ENCODE peak calls at places on chromosomes 3 and 15, in ten cellular contexts. One of them, this sample, is unnamed.

GRCh38 chr3:12302564-12302963 is 13.7 kb downstream of the PPARG start:
- DNase-seq in transverse colon: no peak
- DNase-seq in HCT116: no peak
- DNase-seq in breast epithelium: no peak
- DNase-seq in stomach: no peak
- DNase-seq in H1: no peak
- DNase-seq in prostate gland: no peak
- DNase-seq in K562: no peak
- DNase-seq in endothelial cell of umbilical vein: no peak
- DNase-seq in esophagus muscularis mucosa: no peak
- DNase-seq in this sample: no peak

GRCh38 chr15:66480267-66480666 is 17.3 kb downstream of the SNAPC5 start:
- DNase-seq in transverse colon: no peak
- DNase-seq in HCT116: no peak
- DNase-seq in breast epithelium: no peak
- DNase-seq in stomach: no peak
- DNase-seq in H1: no peak
- DNase-seq in prostate gland: no peak
- DNase-seq in K562: no peak
- DNase-seq in endothelial cell of umbilical vein: no peak
- DNase-seq in esophagus muscularis mucosa: no peak
- DNase-seq in this sample: no peak

GRCh38 chr15:57752426-57752825 is 45.9 kb downstream of the POLR2M start:
- DNase-seq in transverse colon: no peak
- DNase-seq in HCT116: no peak
- DNase-seq in breast epithelium: no peak
- DNase-seq in stomach: no peak
- DNase-seq in H1: no peak
- DNase-seq in prostate gland: no peak
- DNase-seq in K562: no peak
- DNase-seq in endothelial cell of umbilical vein: no peak
- DNase-seq in esophagus muscularis mucosa: no peak
- DNase-seq in this sample: no peak

GRCh38 chr3:72725229-72725628 is 123.0 kb downstream of the SHQ1 start:
- DNase-seq in transverse colon: no peak
- DNase-seq in HCT116: no peak
- DNase-seq in breast epithelium: no peak
- DNase-seq in stomach: no peak
- DNase-seq in H1: no peak
- DNase-seq in prostate gland: no peak
- DNase-seq in K562: no peak
- DNase-seq in endothelial cell of umbilical vein: no peak
- DNase-seq in esophagus muscularis mucosa: no peak
- DNase-seq in this sample: no peak

GRCh38 chr3:11734-12133 is 184.8 kb upstream of the CHL1 start:
- DNase-seq in transverse colon: no peak
- DNase-seq in HCT116: no peak
- DNase-seq in breast epithelium: no peak
- DNase-seq in stomach: no peak
- DNase-seq in H1: no peak
- DNase-seq in prostate gland: no peak
- DNase-seq in K562: peak; percentile 2
- DNase-seq in endothelial cell of umbilical vein: no peak
- DNase-seq in esophagus muscularis mucosa: no peak
- DNase-seq in this sample: peak; percentile 71

GRCh38 chr15:92690370-92690769 is 34.8 kb upstream of the FAM174B start:
- DNase-seq in transverse colon: no peak
- DNase-seq in HCT116: no peak
- DNase-seq in breast epithelium: no peak
- DNase-seq in stomach: no peak
- DNase-seq in H1: no peak
- DNase-seq in prostate gland: no peak
- DNase-seq in K562: no peak
- DNase-seq in endothelial cell of umbilical vein: no peak
- DNase-seq in esophagus muscularis mucosa: no peak
- DNase-seq in this sample: no peak

GRCh38 chr3:45583021-45583851 is 11.3 kb upstream of the LIMD1 start:
- DNase-seq in transverse colon: peak; percentile 34
- DNase-seq in HCT116: no peak
- DNase-seq in breast epithelium: no peak
- DNase-seq in stomach: no peak
- DNase-seq in H1: no peak
- DNase-seq in prostate gland: no peak
- DNase-seq in K562: no peak
- DNase-seq in endothelial cell of umbilical vein: no peak
- DNase-seq in esophagus muscularis mucosa: no peak
- DNase-seq in this sample: no peak

GRCh38 chr3:139378587-139378986 is 10.9 kb downstream of the COPB2 start:
- DNase-seq in transverse colon: no peak
- DNase-seq in HCT116: no peak
- DNase-seq in breast epithelium: no peak
- DNase-seq in stomach: no peak
- DNase-seq in H1: no peak
- DNase-seq in prostate gland: no peak
- DNase-seq in K562: peak; percentile 26
- DNase-seq in endothelial cell of umbilical vein: no peak
- DNase-seq in esophagus muscularis mucosa: no peak
- DNase-seq in this sample: no peak

GRCh38 chr3:148737104-148737525 is 39.4 kb downstream of the AGTR1 start:
- DNase-seq in transverse colon: no peak
- DNase-seq in HCT116: no peak
- DNase-seq in breast epithelium: no peak
- DNase-seq in stomach: no peak
- DNase-seq in H1: no peak
- DNase-seq in prostate gland: no peak
- DNase-seq in K562: no peak
- DNase-seq in endothelial cell of umbilical vein: no peak
- DNase-seq in esophagus muscularis mucosa: no peak
- DNase-seq in this sample: no peak

GRCh38 chr3:14124223-14124614 is 451 bp downstream of the CHCHD4 start:
- DNase-seq in transverse colon: peak; percentile 80
- DNase-seq in HCT116: no peak
- DNase-seq in breast epithelium: no peak
- DNase-seq in stomach: peak; percentile 62
- DNase-seq in H1: no peak
- DNase-seq in prostate gland: no peak
- DNase-seq in K562: peak; percentile 85
- DNase-seq in endothelial cell of umbilical vein: no peak
- DNase-seq in esophagus muscularis mucosa: peak; percentile 93
- DNase-seq in this sample: peak; percentile 95

GRCh38 chr3:171829841-171830559 is 13.1 kb upstream of the TMEM212 start:
- DNase-seq in transverse colon: peak; percentile 72
- DNase-seq in HCT116: no peak
- DNase-seq in breast epithelium: peak; percentile 57
- DNase-seq in stomach: peak; percentile 74
- DNase-seq in H1: peak; percentile 73
- DNase-seq in prostate gland: peak; percentile 38
- DNase-seq in K562: peak; percentile 80
- DNase-seq in endothelial cell of umbilical vein: peak; percentile 96
- DNase-seq in esophagus muscularis mucosa: no peak
- DNase-seq in this sample: peak; percentile 89

GRCh38 chr15:73946046-73946678 is 19.9 kb downstream of the LOXL1 start:
- DNase-seq in transverse colon: no peak
- DNase-seq in HCT116: no peak
- DNase-seq in breast epithelium: no peak
- DNase-seq in stomach: no peak
- DNase-seq in H1: no peak
- DNase-seq in prostate gland: no peak
- DNase-seq in K562: no peak
- DNase-seq in endothelial cell of umbilical vein: no peak
- DNase-seq in esophagus muscularis mucosa: no peak
- DNase-seq in this sample: peak; percentile 71

DNA sequence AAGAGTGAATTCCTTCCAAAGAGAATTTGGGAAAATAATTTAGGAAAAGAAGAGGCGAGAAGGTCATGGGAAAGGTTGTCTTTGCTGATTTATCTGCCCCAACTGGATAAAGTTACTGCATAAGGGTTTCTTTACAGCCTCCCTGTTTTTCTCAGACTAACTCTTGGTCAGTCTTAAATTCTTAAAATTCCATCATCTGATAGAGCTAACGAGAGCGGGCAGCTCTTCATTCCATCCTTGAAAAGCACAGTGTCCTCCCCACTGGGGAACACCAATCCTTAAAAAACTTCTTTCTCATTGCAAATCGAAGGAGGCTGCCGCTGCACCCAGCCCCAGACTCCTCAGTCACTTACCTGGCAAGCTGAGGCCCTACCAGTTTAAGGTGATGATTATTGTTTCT is 107.2 kb downstream of the PGPEP1L start:
- DNase-seq in transverse colon: no peak
- DNase-seq in HCT116: no peak
- DNase-seq in breast epithelium: no peak
- DNase-seq in stomach: no peak
- DNase-seq in H1: no peak
- DNase-seq in prostate gland: no peak
- DNase-seq in K562: no peak
- DNase-seq in endothelial cell of umbilical vein: no peak
- DNase-seq in esophagus muscularis mucosa: no peak
- DNase-seq in this sample: no peak
- TF ChIP-seq POLR2AphosphoS5 in transverse colon: no peak
- TF ChIP-seq POLR2AphosphoS5 in HCT116: no peak
- TF ChIP-seq POLR2AphosphoS5 in breast epithelium: no peak
- TF ChIP-seq POLR2AphosphoS5 in stomach: no peak
- TF ChIP-seq POLR2AphosphoS5 in H1: no peak
- TF ChIP-seq POLR2AphosphoS5 in prostate gland: no peak
- TF ChIP-seq POLR2AphosphoS5 in K562: no peak
- TF ChIP-seq POLR2AphosphoS5 in endothelial cell of umbilical vein: no peak
- TF ChIP-seq POLR2AphosphoS5 in esophagus muscularis mucosa: no peak
- TF ChIP-seq POLR2AphosphoS5 in this sample: no peak

DNA sequence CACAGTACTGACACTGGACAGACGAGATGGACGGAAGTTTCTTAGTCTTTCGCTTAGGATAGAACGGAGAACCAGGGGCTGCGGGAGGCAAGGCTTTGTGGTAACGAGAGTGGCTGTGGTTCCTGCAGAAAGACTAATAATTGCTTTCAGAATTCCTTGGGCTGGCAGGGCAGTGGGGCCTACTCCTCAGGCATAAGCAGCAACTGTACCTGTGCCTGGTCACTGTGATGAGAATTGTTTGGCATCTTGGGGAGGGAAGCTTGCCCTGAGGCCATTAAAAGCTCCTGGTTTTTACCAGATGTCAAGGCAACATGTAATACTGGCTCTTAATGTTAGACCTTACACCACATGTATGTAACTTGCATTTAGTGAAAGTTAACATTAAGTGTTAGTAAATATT is 7.6 kb downstream of the NIPA2 start:
- DNase-seq in transverse colon: no peak
- DNase-seq in HCT116: no peak
- DNase-seq in breast epithelium: no peak
- DNase-seq in stomach: no peak
- DNase-seq in H1: no peak
- DNase-seq in prostate gland: no peak
- DNase-seq in K562: no peak
- DNase-seq in endothelial cell of umbilical vein: no peak
- DNase-seq in esophagus muscularis mucosa: no peak
- DNase-seq in this sample: no peak
- TF ChIP-seq POLR2A in transverse colon: no peak
- TF ChIP-seq POLR2A in HCT116: no peak
- TF ChIP-seq POLR2A in breast epithelium: no peak
- TF ChIP-seq POLR2A in stomach: no peak
- TF ChIP-seq POLR2A in H1: no peak
- TF ChIP-seq POLR2A in prostate gland: no peak
- TF ChIP-seq POLR2A in K562: no peak
- TF ChIP-seq POLR2A in endothelial cell of umbilical vein: no peak
- TF ChIP-seq POLR2A in esophagus muscularis mucosa: no peak
- TF ChIP-seq POLR2A in this sample: no peak

GRCh38 chr3:195003006-195003892 is 267.7 kb downstream of the XXYLT1 start:
- DNase-seq in transverse colon: peak; percentile 26
- DNase-seq in HCT116: no peak
- DNase-seq in breast epithelium: no peak
- DNase-seq in stomach: no peak
- DNase-seq in H1: peak; percentile 34
- DNase-seq in prostate gland: peak; percentile 72
- DNase-seq in K562: no peak
- DNase-seq in endothelial cell of umbilical vein: no peak
- DNase-seq in esophagus muscularis mucosa: peak; percentile 94
- DNase-seq in this sample: no peak
- H3K4me1 ChIP-seq in transverse colon: peaks cover 4% of the 10 kb centered on the region
- H3K4me1 ChIP-seq in HCT116: peaks cover 9% of the 10 kb centered on the region
- H3K4me1 ChIP-seq in breast epithelium: peaks cover 5% of the 10 kb centered on the region
- H3K4me1 ChIP-seq in stomach: peaks cover 22% of the 10 kb centered on the region
- H3K4me1 ChIP-seq in H1: no peaks in the 10 kb centered on the region
- H3K4me1 ChIP-seq in prostate gland: no peaks in the 10 kb centered on the region
- H3K4me1 ChIP-seq in K562: peaks cover 3% of the 10 kb centered on the region
- H3K4me1 ChIP-seq in endothelial cell of umbilical vein: peaks cover 5% of the 10 kb centered on the region
- H3K4me1 ChIP-seq in esophagus muscularis mucosa: peaks cover 19% of the 10 kb centered on the region
- H3K4me1 ChIP-seq in this sample: peaks cover 39% of the 10 kb centered on the region

DNA sequence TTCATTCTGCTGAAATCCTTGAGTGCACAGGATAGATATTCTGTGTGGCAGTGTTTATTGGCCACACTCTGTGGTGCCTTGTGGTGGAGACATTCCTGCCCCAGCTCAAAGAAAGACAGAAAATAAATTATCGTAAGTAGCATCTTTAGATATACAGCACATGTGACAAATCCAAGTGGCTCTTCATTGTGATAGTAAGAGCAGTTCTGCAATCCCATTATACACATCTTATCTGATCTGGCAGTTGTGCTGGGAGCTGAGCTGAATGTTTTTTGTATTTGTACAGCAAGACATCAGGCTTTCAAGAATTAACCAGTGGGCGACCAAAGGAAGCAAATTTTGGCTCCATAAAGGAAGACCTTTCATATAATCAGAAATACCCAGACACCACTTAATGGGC is 235.3 kb upstream of the MRPL3 start:
- DNase-seq in transverse colon: no peak
- DNase-seq in HCT116: no peak
- DNase-seq in breast epithelium: no peak
- DNase-seq in stomach: no peak
- DNase-seq in H1: no peak
- DNase-seq in prostate gland: no peak
- DNase-seq in K562: no peak
- DNase-seq in endothelial cell of umbilical vein: no peak
- DNase-seq in esophagus muscularis mucosa: no peak
- DNase-seq in this sample: no peak
- TF ChIP-seq POLR2AphosphoS5 in transverse colon: no peak
- TF ChIP-seq POLR2AphosphoS5 in HCT116: no peak
- TF ChIP-seq POLR2AphosphoS5 in breast epithelium: no peak
- TF ChIP-seq POLR2AphosphoS5 in stomach: no peak
- TF ChIP-seq POLR2AphosphoS5 in H1: no peak
- TF ChIP-seq POLR2AphosphoS5 in prostate gland: no peak
- TF ChIP-seq POLR2AphosphoS5 in K562: no peak
- TF ChIP-seq POLR2AphosphoS5 in endothelial cell of umbilical vein: no peak
- TF ChIP-seq POLR2AphosphoS5 in esophagus muscularis mucosa: no peak
- TF ChIP-seq POLR2AphosphoS5 in this sample: no peak

GRCh38 chr3:186909078-186909853 is 21.1 kb upstream of the ST6GAL1 start:
- DNase-seq in transverse colon: peak; percentile 73
- DNase-seq in HCT116: no peak
- DNase-seq in breast epithelium: no peak
- DNase-seq in stomach: peak; percentile 43
- DNase-seq in H1: no peak
- DNase-seq in prostate gland: no peak
- DNase-seq in K562: peak; percentile 90
- DNase-seq in endothelial cell of umbilical vein: no peak
- DNase-seq in esophagus muscularis mucosa: no peak
- DNase-seq in this sample: peak; percentile 93
- TF ChIP-seq POLR2A in transverse colon: no peak
- TF ChIP-seq POLR2A in HCT116: no peak
- TF ChIP-seq POLR2A in breast epithelium: no peak
- TF ChIP-seq POLR2A in stomach: no peak
- TF ChIP-seq POLR2A in H1: no peak
- TF ChIP-seq POLR2A in prostate gland: no peak
- TF ChIP-seq POLR2A in K562: peak; percentile 75
- TF ChIP-seq POLR2A in endothelial cell of umbilical vein: no peak
- TF ChIP-seq POLR2A in esophagus muscularis mucosa: no peak
- TF ChIP-seq POLR2A in this sample: no peak

GRCh38 chr3:33919312-33919711 is 120.9 kb downstream of the PDCD6IP start:
- DNase-seq in transverse colon: no peak
- DNase-seq in HCT116: no peak
- DNase-seq in breast epithelium: no peak
- DNase-seq in stomach: no peak
- DNase-seq in H1: no peak
- DNase-seq in prostate gland: no peak
- DNase-seq in K562: no peak
- DNase-seq in endothelial cell of umbilical vein: no peak
- DNase-seq in esophagus muscularis mucosa: no peak
- DNase-seq in this sample: no peak
- H3K4me1 ChIP-seq in transverse colon: no peaks in the 10 kb centered on the region
- H3K4me1 ChIP-seq in HCT116: no peaks in the 10 kb centered on the region
- H3K4me1 ChIP-seq in breast epithelium: no peaks in the 10 kb centered on the region
- H3K4me1 ChIP-seq in stomach: no peaks in the 10 kb centered on the region
- H3K4me1 ChIP-seq in H1: no peaks in the 10 kb centered on the region
- H3K4me1 ChIP-seq in prostate gland: no peaks in the 10 kb centered on the region
- H3K4me1 ChIP-seq in K562: peaks cover 16% of the 10 kb centered on the region
- H3K4me1 ChIP-seq in endothelial cell of umbilical vein: no peaks in the 10 kb centered on the region
- H3K4me1 ChIP-seq in esophagus muscularis mucosa: no peaks in the 10 kb centered on the region
- H3K4me1 ChIP-seq in this sample: no peaks in the 10 kb centered on the region

This sample was measured in spleen.